ENCODE peak calls at places on chromosomes 5 and 9, in six cellular contexts. L is left cardiac atrium; M is stimulated activated CD4-positive, alpha-beta T cell treated with anti-CD3 and anti-CD28 coated beads, Interleukin-1b, Interleukin-23, amount 100 ng/mL, for 24 hours; B is caudate nucleus; H is Caco-2; A is stimulated activated CD8-positive, alpha-beta memory T cell treated with anti-CD3 and anti-CD28 coated beads, Interleukin-7, amount 100 ng/mL, for 24 hours. T is an unnamed sample.

GRCh38 chr5:153824909-153825308 is 213.8 kb downstream of the FAM114A2 start:
- DNase-seq in L (no peak), A (no peak), B (no peak), H (no peak), M (no peak), T (peak; percentile 55)

GRCh38 chr5:174309131-174309845 is 263.8 kb downstream of the NSG2 start:
- DNase-seq in L (no peak), A (no peak), B (no peak), H (no peak), M (no peak), T (peak; percentile 41)

GRCh38 chr5:177431317-177432142 is 5.1 kb downstream of the GRK6 start:
- DNase-seq in H (no peak), L (no peak), M (no peak), B (no peak), A (peak; percentile 60), T (no peak)

GRCh38 chr5:179763215-179763945 is 30.4 kb upstream of the LTC4S start:
- DNase-seq in H (peak; percentile 82), M (no peak), L (peak; percentile 66), B (no peak), A (peak; percentile 29), T (no peak)

GRCh38 chr5:17240487-17240886 is 23.1 kb downstream of the BASP1 start:
- DNase-seq in L (no peak), H (no peak), B (no peak), A (no peak), M (no peak), T (no peak)

GRCh38 chr9:112063151-112063550 is 111.9 kb downstream of the SUSD1 start:
- DNase-seq in A (no peak), M (no peak), H (no peak), B (no peak), L (no peak), T (no peak)

GRCh38 chr5:33317271-33317670 is 123.5 kb upstream of the TARS1 start:
- DNase-seq in M (no peak), B (no peak), A (no peak), L (no peak), H (no peak), T (no peak)

GRCh38 chr9:132793606-132794580 is 84.2 kb downstream of the AK8 start:
- DNase-seq in M (no peak), B (no peak), H (no peak), L (no peak), A (no peak), T (no peak)

GRCh38 chr9:91360551-91361293 is 996 bp downstream of the AUH start:
- DNase-seq in L (no peak), B (no peak), A (no peak), M (no peak), H (no peak), T (no peak)

GRCh38 chr5:73030995-73031394 is 75.2 kb downstream of the FCHO2 start:
- DNase-seq in L (no peak), A (no peak), H (peak; percentile 74), B (no peak), M (no peak), T (no peak)